ENCODE peak calls at places on chromosomes 16 and 17, in seven cellular contexts. One of them, this sample, is unnamed.

GRCh38 chr16:84957792-84958191 is 53.5 kb downstream of the ZDHHC7 start:
- ATAC-seq in heart right ventricle: no peak
- ATAC-seq in RWPE2: no peak
- ATAC-seq in gastroesophageal sphincter: no peak
- ATAC-seq in activated T-cell treated with anti-CD3 and anti-CD28 coated beads, Interleukin-2, amount 50 U/mL, for 4 hours: no peak
- ATAC-seq in left lung: no peak
- ATAC-seq in upper lobe of right lung: no peak
- ATAC-seq in this sample: no peak

GRCh38 chr16:10031473-10031872 is 150.8 kb downstream of the GRIN2A start:
- ATAC-seq in heart right ventricle: no peak
- ATAC-seq in RWPE2: no peak
- ATAC-seq in gastroesophageal sphincter: no peak
- ATAC-seq in activated T-cell treated with anti-CD3 and anti-CD28 coated beads, Interleukin-2, amount 50 U/mL, for 4 hours: no peak
- ATAC-seq in left lung: no peak
- ATAC-seq in upper lobe of right lung: no peak
- ATAC-seq in this sample: no peak

GRCh38 chr17:57516290-57517215 is 228.5 kb downstream of the CCDC182 start:
- ATAC-seq in heart right ventricle: no peak
- ATAC-seq in RWPE2: no peak
- ATAC-seq in gastroesophageal sphincter: no peak
- ATAC-seq in activated T-cell treated with anti-CD3 and anti-CD28 coated beads, Interleukin-2, amount 50 U/mL, for 4 hours: no peak
- ATAC-seq in left lung: no peak
- ATAC-seq in upper lobe of right lung: no peak
- ATAC-seq in this sample: no peak

GRCh38 chr17:77616243-77616731 is 342.2 kb upstream of the TNRC6C start:
- ATAC-seq in heart right ventricle: no peak
- ATAC-seq in RWPE2: peak
- ATAC-seq in gastroesophageal sphincter: no peak
- ATAC-seq in activated T-cell treated with anti-CD3 and anti-CD28 coated beads, Interleukin-2, amount 50 U/mL, for 4 hours: no peak
- ATAC-seq in left lung: peak
- ATAC-seq in upper lobe of right lung: no peak
- ATAC-seq in this sample: no peak

GRCh38 chr17:7834554-7834890 is 505 bp downstream of the KDM6B start:
- ATAC-seq in heart right ventricle: peak
- ATAC-seq in RWPE2: no peak
- ATAC-seq in gastroesophageal sphincter: peak
- ATAC-seq in activated T-cell treated with anti-CD3 and anti-CD28 coated beads, Interleukin-2, amount 50 U/mL, for 4 hours: peak
- ATAC-seq in left lung: peak
- ATAC-seq in upper lobe of right lung: peak
- ATAC-seq in this sample: peak

GRCh38 chr16:17302213-17302612 is 168.5 kb downstream of the XYLT1 start:
- ATAC-seq in heart right ventricle: no peak
- ATAC-seq in RWPE2: no peak
- ATAC-seq in gastroesophageal sphincter: no peak
- ATAC-seq in activated T-cell treated with anti-CD3 and anti-CD28 coated beads, Interleukin-2, amount 50 U/mL, for 4 hours: no peak
- ATAC-seq in left lung: no peak
- ATAC-seq in upper lobe of right lung: no peak
- ATAC-seq in this sample: no peak

GRCh38 chr17:2282297-2282873 is 21.2 kb downstream of the SMG6 start:
- ATAC-seq in heart right ventricle: peak
- ATAC-seq in RWPE2: peak
- ATAC-seq in gastroesophageal sphincter: peak
- ATAC-seq in activated T-cell treated with anti-CD3 and anti-CD28 coated beads, Interleukin-2, amount 50 U/mL, for 4 hours: no peak
- ATAC-seq in left lung: peak
- ATAC-seq in upper lobe of right lung: peak
- ATAC-seq in this sample: no peak

GRCh38 chr16:50238868-50239301 is 27.5 kb upstream of the ADCY7 start:
- ATAC-seq in heart right ventricle: no peak
- ATAC-seq in RWPE2: no peak
- ATAC-seq in gastroesophageal sphincter: no peak
- ATAC-seq in activated T-cell treated with anti-CD3 and anti-CD28 coated beads, Interleukin-2, amount 50 U/mL, for 4 hours: no peak
- ATAC-seq in left lung: peak
- ATAC-seq in upper lobe of right lung: peak
- ATAC-seq in this sample: no peak

GRCh38 chr17:43917348-43918025 is 10.2 kb upstream of the MPP2 start:
- ATAC-seq in heart right ventricle: peak
- ATAC-seq in RWPE2: peak
- ATAC-seq in gastroesophageal sphincter: no peak
- ATAC-seq in activated T-cell treated with anti-CD3 and anti-CD28 coated beads, Interleukin-2, amount 50 U/mL, for 4 hours: peak
- ATAC-seq in left lung: peak
- ATAC-seq in upper lobe of right lung: peak
- ATAC-seq in this sample: peak